ENCODE peak calls at places on chromosomes 7 and 10, in seven cellular contexts. F is stimulated activated CD4-positive, alpha-beta T cell treated with anti-CD3 and anti-CD28 coated beads, Interleukin-4, amount 100 ng/mL, for 4 hours; U is HuH-7; Q is HS-5; O is D341Med; Y is MV-4-11; E is stimulated activated CD8-positive, alpha-beta memory T cell treated with anti-CD3 and anti-CD28 coated beads, Interleukin-4, amount 100 ng/mL, for 1 hour. M is an unnamed sample.

GRCh38 chr7:132742152-132742551 is 165.9 kb upstream of the PLXNA4 start:
- DNase-seq in E (no peak), Q (peak; percentile 25), O (no peak), U (no peak), Y (no peak), F (no peak), M (no peak)

GRCh38 chr10:4285121-4285520 is 500.1 kb upstream of the KLF6 start:
- DNase-seq in O (no peak), Q (no peak), E (no peak), U (no peak), F (no peak), Y (no peak), M (no peak)

GRCh38 chr10:101560293-101561067 is 27.6 kb downstream of the POLL start:
- DNase-seq in Q (no peak), O (no peak), Y (no peak), U (no peak), E (no peak), F (no peak), M (no peak)

GRCh38 chr10:86258940-86259339 is 107.7 kb downstream of the GRID1 start:
- DNase-seq in O (peak; percentile 8), Y (no peak), F (no peak), E (no peak), U (no peak), Q (no peak), M (no peak)

GRCh38 chr7:4631664-4632171 is 50.4 kb upstream of the FOXK1 start:
- DNase-seq in Y (peak; percentile 47), Q (peak; percentile 94), E (no peak), F (no peak), U (peak; percentile 93), O (peak; percentile 66), M (peak; percentile 93)

GRCh38 chr10:110843031-110843430 is 28.7 kb upstream of the PDCD4 start:
- DNase-seq in Y (peak; percentile 74), F (peak; percentile 30), Q (no peak), U (no peak), O (no peak), E (no peak), M (no peak)

GRCh38 chr10:50275650-50276235 is 24.4 kb upstream of the ASAH2 start:
- DNase-seq in U (peak; percentile 15), F (peak; percentile 2), E (no peak), Y (peak; percentile 23), Q (no peak), O (peak; percentile 60), M (peak; percentile 68)

GRCh38 chr7:133822001-133822641 is 305.0 kb upstream of the LRGUK start:
- DNase-seq in Y (no peak), E (no peak), O (no peak), U (no peak), F (no peak), Q (no peak), M (no peak)

GRCh38 chr7:65832281-65832680 is 40.6 kb upstream of the VKORC1L1 start:
- DNase-seq in U (no peak), Q (no peak), E (no peak), Y (peak; percentile 13), O (no peak), F (no peak), M (peak; percentile 43)

GRCh38 chr10:28125701-28126100 is 126.8 kb upstream of the ODAD2 start:
- DNase-seq in O (no peak), F (no peak), Y (no peak), U (no peak), Q (no peak), E (no peak), M (no peak)

GRCh38 chr7:131166066-131166465 is 161.6 kb upstream of the MKLN1 start:
- DNase-seq in Y (no peak), U (no peak), O (no peak), Q (peak; percentile 47), E (no peak), F (no peak), M (no peak)

GRCh38 chr10:4532467-4532866 is 293.5 kb upstream of the AKR1E2 start:
- DNase-seq in Y (no peak), E (no peak), O (no peak), U (no peak), Q (peak; percentile 63), F (no peak), M (no peak)

GRCh38 chr7:148299335-148299734 is 291.2 kb upstream of the C7orf33 start:
- DNase-seq in Q (no peak), E (no peak), O (no peak), Y (no peak), F (no peak), U (peak; percentile 55), M (peak; percentile 60)

GRCh38 chr10:3389093-3389492 is 216.5 kb upstream of the PITRM1 start:
- DNase-seq in Y (no peak), U (no peak), Q (no peak), E (no peak), O (no peak), F (no peak), M (no peak)

GRCh38 chr7:156764016-156764669 is 123.6 kb downstream of the RNF32 start:
- DNase-seq in U (peak; percentile 66), O (peak; percentile 86), Q (no peak), F (no peak), E (no peak), Y (peak; percentile 14), M (peak; percentile 89)

GRCh38 chr10:70694410-70695179 is 22.3 kb downstream of the ADAMTS14 start:
- DNase-seq in F (no peak), O (no peak), E (no peak), Y (no peak), Q (no peak), U (no peak), M (no peak)

GRCh38 chr10:14592026-14592425 is 182.7 kb downstream of the FAM107B start:
- DNase-seq in O (no peak), F (no peak), Y (no peak), E (no peak), U (no peak), Q (no peak), M (no peak)

GRCh38 chr7:150927954-150928340 is 50.2 kb downstream of the KCNH2 start:
- DNase-seq in O (no peak), Y (peak; percentile 55), U (no peak), Q (no peak), E (no peak), F (no peak), M (no peak)

GRCh38 chr10:3955493-3955892 is 170.5 kb upstream of the KLF6 start:
- DNase-seq in O (no peak), Q (no peak), F (no peak), Y (no peak), U (no peak), E (no peak), M (peak; percentile 37)

GRCh38 chr10:11547111-11547625 is 64.3 kb downstream of the USP6NL start:
- DNase-seq in Y (no peak), E (no peak), F (no peak), O (no peak), Q (no peak), U (no peak), M (no peak)

GRCh38 chr10:72597897-72598296 is 28.0 kb downstream of the MICU1 start:
- DNase-seq in O (no peak), U (no peak), Y (no peak), E (no peak), F (no peak), Q (no peak), M (no peak)

GRCh38 chr7:3277604-3278572 is 23.2 kb upstream of the SDK1 start:
- DNase-seq in F (no peak), E (no peak), Q (no peak), O (no peak), U (no peak), Y (no peak), M (no peak)

GRCh38 chr7:17095951-17096350 is 202.5 kb upstream of the AHR start:
- DNase-seq in U (no peak), Y (no peak), O (no peak), F (no peak), E (no peak), Q (no peak), M (no peak)

GRCh38 chr10:79434816-79435215 is 10.6 kb downstream of the ZCCHC24 start:
- DNase-seq in Y (no peak), O (no peak), E (no peak), Q (no peak), U (no peak), F (no peak), M (no peak)

GRCh38 chr7:42198296-42198695 is 38.7 kb downstream of the GLI3 start:
- DNase-seq in U (no peak), Y (no peak), Q (no peak), E (no peak), F (no peak), O (no peak), M (no peak)

GRCh38 chr7:149886018-149886416 is 12.2 kb downstream of the ATP6V0E2 start:
- DNase-seq in E (no peak), U (no peak), O (no peak), Q (no peak), F (no peak), Y (peak; percentile 18), M (no peak)

GRCh38 chr10:101466016-101466912 is 112.3 kb downstream of the BTRC start:
- DNase-seq in U (no peak), F (no peak), Y (no peak), O (no peak), E (no peak), Q (no peak), M (no peak)

GRCh38 chr10:104622598-104623209 is 18.4 kb upstream of the SORCS3 start:
- DNase-seq in F (no peak), Q (no peak), E (no peak), U (peak; percentile 40), Y (no peak), O (peak; percentile 61), M (peak; percentile 67)

GRCh38 chr7:101162551-101163280 is 2.7 kb downstream of the VGF start:
- DNase-seq in F (no peak), E (no peak), Y (peak; percentile 61), Q (no peak), U (no peak), O (peak; percentile 80), M (peak; percentile 82)

GRCh38 chr7:100682228-100682741 is 8.7 kb downstream of the GNB2 start:
- DNase-seq in O (peak; percentile 33), F (peak; percentile 47), U (no peak), E (no peak), Y (no peak), Q (no peak), M (peak; percentile 8)

GRCh38 chr10:106557053-106557452 is 607.5 kb downstream of the SORCS1 start:
- DNase-seq in E (no peak), Q (peak; percentile 40), Y (no peak), U (no peak), F (no peak), O (no peak), M (no peak)

GRCh38 chr7:787332-788240 is 44.7 kb upstream of the SUN1 start:
- DNase-seq in F (no peak), Y (no peak), U (peak; percentile 58), Q (no peak), E (no peak), O (peak; percentile 44), M (no peak)

GRCh38 chr7:131326576-131326975 is 1.1 kb upstream of the MKLN1 start:
- DNase-seq in Y (no peak), O (no peak), F (no peak), E (no peak), Q (no peak), U (peak; percentile 35), M (peak; percentile 12)

GRCh38 chr10:84552478-84552877 is 224.1 kb downstream of the CCSER2 start:
- DNase-seq in F (no peak), U (no peak), O (no peak), Y (no peak), Q (no peak), E (no peak), M (no peak)